ENCODE peak calls at places on chromosome 21, in five cellular contexts. J, K, W, M and D are unnamed samples.

GRCh38 chr21:40844935-40845334 is 2.0 kb downstream of the DSCAM start:
- DNase-seq in J (no peak), K (no peak), W (no peak), M (no peak), D (no peak)

GRCh38 chr21:40760811-40761210 is 86.1 kb downstream of the DSCAM start:
- DNase-seq in J (no peak), K (no peak), W (no peak), M (no peak), D (no peak)

GRCh38 chr21:26124896-26125295 is 45.7 kb downstream of the APP start:
- DNase-seq in J (no peak), K (no peak), W (peak; percentile 45), M (no peak), D (no peak)

GRCh38 chr21:43270800-43271261 is 102.0 kb downstream of the CRYAA start:
- DNase-seq in J (no peak), K (no peak), W (no peak), M (no peak), D (no peak)

GRCh38 chr21:29896884-29897283 is 42.9 kb downstream of the GRIK1 start:
- DNase-seq in J (no peak), K (no peak), W (no peak), M (no peak), D (no peak)

GRCh38 chr21:25501996-25502665 is 105.2 kb downstream of the MRPL39 start:
- DNase-seq in J (no peak), K (no peak), W (no peak), M (no peak), D (no peak)

GRCh38 chr21:29888437-29888836 is 51.4 kb downstream of the GRIK1 start:
- DNase-seq in J (no peak), K (no peak), W (no peak), M (no peak), D (no peak)

GRCh38 chr21:31426235-31426797 is 82.3 kb upstream of the TIAM1 start:
- DNase-seq in J (no peak), K (no peak), W (no peak), M (no peak), D (no peak)

GRCh38 chr21:42440187-42440792 is 36.6 kb downstream of the UBASH3A start:
- DNase-seq in J (no peak), K (no peak), W (no peak), M (no peak), D (no peak)

GRCh38 chr21:21246007-21246406 is 247.8 kb downstream of the NCAM2 start:
- DNase-seq in J (no peak), K (no peak), W (no peak), M (no peak), D (no peak)

GRCh38 chr21:20334585-20334984 is 663.6 kb upstream of the NCAM2 start:
- DNase-seq in J (no peak), K (no peak), W (no peak), M (no peak), D (no peak)

GRCh38 chr21:42509239-42509638 is 4.4 kb upstream of the SLC37A1 start:
- DNase-seq in J (no peak), K (no peak), W (no peak), M (no peak), D (no peak)

GRCh38 chr21:29130234-29130993 is at the start of gene MAP3K7CL:
- DNase-seq in J (peak; percentile 100), K (no peak), W (no peak), M (peak; percentile 21), D (no peak)

GRCh38 chr21:36129219-36129618 is 5.7 kb upstream of the CBR3 start:
- DNase-seq in J (no peak), K (no peak), W (no peak), M (no peak), D (no peak)
- H3K27ac ChIP-seq in J (no peak overlapping the region), K (no peak overlapping the region), W (no peak overlapping the region), M (no peak overlapping the region), D (no peak overlapping the region)

DNA sequence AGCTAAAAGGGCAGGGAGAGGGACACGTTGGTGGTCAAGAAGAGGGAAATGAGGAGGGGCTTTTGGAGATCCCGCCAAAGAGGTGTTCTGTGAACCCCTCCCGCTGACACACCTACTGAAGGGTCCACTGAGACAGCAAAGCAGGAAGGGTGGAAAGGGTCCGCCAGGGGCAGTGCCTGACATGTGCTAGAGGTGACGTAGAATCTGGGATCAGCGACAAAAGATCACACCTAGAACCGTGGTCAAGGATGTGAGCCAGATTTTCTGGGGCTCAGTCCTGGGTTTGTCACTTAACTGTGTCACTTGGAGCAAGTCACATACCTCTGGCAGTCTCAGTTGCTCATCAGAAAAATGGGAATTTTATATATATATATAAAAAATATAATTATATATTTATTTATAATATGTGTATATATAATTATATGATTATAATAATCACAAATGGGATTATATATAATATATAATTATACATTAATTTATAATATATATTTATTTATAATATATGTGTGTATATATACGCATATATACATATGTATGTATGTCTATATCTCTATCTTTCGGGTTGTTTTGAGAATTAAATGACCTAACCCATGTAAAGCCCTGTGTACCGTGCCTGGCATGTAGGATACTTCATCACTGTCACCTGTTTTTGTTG is 34.9 kb upstream of the ATP5PO start:
- DNase-seq in J (no peak), K (no peak), W (no peak), M (no peak), D (no peak)
- H3K4me3 ChIP-seq in J (no peak overlapping the region), K (no peak overlapping the region), W (no peak overlapping the region), M (no peak overlapping the region), D (no peak overlapping the region)

GRCh38 chr21:27146268-27146667 is 179.4 kb upstream of the ADAMTS5 start:
- DNase-seq in J (no peak), K (no peak), W (no peak), M (no peak), D (no peak)

GRCh38 chr21:27149034-27149433 is 182.1 kb upstream of the ADAMTS5 start:
- DNase-seq in J (peak; percentile 24), K (no peak), W (no peak), M (no peak), D (no peak)

GRCh38 chr21:27143476-27143875 is 176.6 kb upstream of the ADAMTS5 start:
- DNase-seq in J (no peak), K (no peak), W (no peak), M (no peak), D (no peak)

DNA sequence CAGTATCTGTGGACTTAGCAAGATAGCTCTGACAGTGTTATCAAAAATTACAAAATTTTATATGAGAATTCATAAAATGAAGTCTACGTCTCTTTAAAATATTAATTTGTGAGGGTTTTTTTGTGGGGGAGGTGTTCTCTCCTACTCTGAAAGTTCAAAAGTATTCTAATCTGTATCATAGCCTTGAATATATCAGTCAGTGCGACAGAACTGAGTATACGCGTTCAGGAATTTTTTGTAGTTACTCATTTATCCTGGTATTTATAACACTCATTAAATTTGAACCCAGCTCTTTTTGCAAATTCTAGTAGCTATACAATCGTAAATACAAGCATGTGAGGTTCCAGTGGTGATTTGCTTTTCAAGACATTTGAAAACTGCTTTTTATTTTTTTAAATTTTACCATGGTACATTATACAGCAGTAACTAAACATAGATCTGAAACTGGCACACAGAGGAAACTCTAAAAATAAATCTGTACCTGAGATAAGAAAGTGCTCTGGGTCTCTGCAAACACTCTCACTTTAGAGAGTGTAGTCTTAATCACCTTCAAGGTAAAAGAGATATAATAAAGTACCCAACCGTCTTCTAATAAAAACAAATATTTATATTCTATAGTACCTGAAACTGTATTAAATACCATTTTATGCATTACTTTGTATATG is 178.4 kb upstream of the ADAMTS5 start:
- DNase-seq in J (no peak), K (no peak), W (no peak), M (no peak), D (no peak)
- H3K36me3 ChIP-seq in J (no peaks in the 10 kb centered on the region), K (no peaks in the 10 kb centered on the region), W (no peaks in the 10 kb centered on the region), M (no peaks in the 10 kb centered on the region), D (no peaks in the 10 kb centered on the region)

GRCh38 chr21:32772281-32773047 is 909 bp upstream of the PAXBP1 start:
- DNase-seq in J (peak; percentile 20), K (no peak), W (peak; percentile 77), M (peak; percentile 80), D (peak; percentile 42)
- H3K27ac ChIP-seq in J (peak overlapping the region; percentile 30), K (peak overlapping the region; percentile 91), W (peak overlapping the region; percentile 87), M (peak overlapping the region; percentile 92), D (peak overlapping the region; percentile 96)

DNA sequence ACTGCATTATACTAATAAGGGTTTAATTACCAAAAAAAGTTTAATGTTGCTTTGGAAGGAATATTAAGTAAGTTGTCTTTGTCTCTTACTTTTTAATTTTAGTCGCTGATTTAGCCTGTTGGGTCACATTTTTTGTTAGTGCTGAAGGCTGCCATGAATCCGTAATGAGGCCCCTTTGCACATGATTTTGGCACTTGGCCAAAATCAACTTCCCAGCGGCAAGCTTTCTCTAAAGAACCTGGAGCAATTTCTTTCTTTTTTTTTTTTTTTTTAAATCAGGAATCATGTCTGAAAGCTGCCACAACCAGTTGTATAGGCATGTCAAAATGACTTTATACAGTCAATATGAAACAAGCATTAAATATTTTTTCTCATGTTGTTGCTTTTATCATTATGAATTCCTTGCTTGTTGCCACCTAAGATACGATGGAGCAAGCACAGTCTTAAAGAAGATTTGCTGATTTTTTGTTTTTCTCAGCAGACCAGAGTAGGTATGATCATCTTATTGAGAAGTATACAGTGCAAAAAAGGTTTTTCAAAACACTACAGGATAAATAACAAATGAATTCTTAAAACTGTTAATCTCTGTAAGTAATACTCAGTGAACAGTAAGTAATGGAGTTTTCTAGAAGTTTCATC is 690.4 kb downstream of the USP25 start:
- DNase-seq in J (peak; percentile 18), K (peak; percentile 9), W (no peak), M (peak; percentile 49), D (no peak)
- H3K4me3 ChIP-seq in J (no peak overlapping the region), K (no peak overlapping the region), W (no peak overlapping the region), M (peak overlapping the region; percentile 12), D (no peak overlapping the region)

DNA sequence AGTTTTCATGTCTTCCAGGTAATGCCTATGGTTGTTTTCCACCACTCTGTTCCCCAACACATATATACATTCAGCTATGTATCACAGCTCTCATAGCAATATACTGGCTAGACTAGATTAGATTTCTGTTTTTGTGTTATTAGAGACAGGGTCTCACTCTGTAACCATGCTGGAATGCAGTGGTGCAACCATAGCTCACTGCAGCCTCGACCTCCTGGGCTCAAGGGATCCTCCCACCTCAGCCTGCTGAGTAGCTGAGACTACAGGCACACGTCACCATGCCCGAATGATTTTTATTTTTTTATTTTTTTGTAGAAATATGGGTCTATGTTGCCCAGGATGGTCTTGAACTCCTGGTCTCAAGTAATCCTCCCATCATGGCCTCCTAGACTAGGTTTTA is 37.7 kb downstream of the SYNJ1 start:
- DNase-seq in J (peak; percentile 2), K (no peak), W (no peak), M (no peak), D (no peak)
- H3K36me3 ChIP-seq in J (peaks cover 6% of the 10 kb centered on the region), K (peaks cover 3% of the 10 kb centered on the region), W (peaks cover 4% of the 10 kb centered on the region), M (no peaks in the 10 kb centered on the region), D (peaks cover 67% of the 10 kb centered on the region)

GRCh38 chr21:33292724-33293123 is 26.6 kb downstream of the IL10RB start:
- DNase-seq in J (no peak), K (no peak), W (no peak), M (no peak), D (no peak)
- H3K27ac ChIP-seq in J (no peak overlapping the region), K (no peak overlapping the region), W (no peak overlapping the region), M (no peak overlapping the region), D (no peak overlapping the region)